ENCODE peak calls at places on chromosome 3, in seven cellular contexts. O is activated CD4-positive, alpha-beta T cell treated with anti-CD3 and anti-CD28 coated beads for 1 hour; X is upper lobe of right lung; N is H54; R is trophoblast cell; Y is GM18507; C is cardiac muscle cell. K is an unnamed sample.

GRCh38 chr3:159872374-159873109 is 116.1 kb upstream of the IL12A start:
- DNase-seq in O (no peak), X (no peak), N (peak), R (no peak), Y (no peak), C (no peak), K (no peak)

GRCh38 chr3:186382217-186382885 is 20.3 kb upstream of the DGKG start:
- DNase-seq in O (no peak), X (no peak), N (no peak), R (no peak), Y (no peak), C (no peak), K (no peak)

GRCh38 chr3:57128863-57129602 is 36.1 kb downstream of the IL17RD start:
- DNase-seq in O (no peak), X (no peak), N (no peak), R (no peak), Y (no peak), C (no peak), K (no peak)

GRCh38 chr3:195441971-195442572 is 748 bp downstream of the ACAP2 start:
- DNase-seq in O (peak), X (peak), N (peak), R (peak), Y (no peak), C (peak), K (no peak)

GRCh38 chr3:169722715-169723114 is 42.1 kb downstream of the TERC start:
- DNase-seq in O (no peak), X (no peak), N (no peak), R (no peak), Y (no peak), C (no peak), K (no peak)

GRCh38 chr3:111299070-111299672 is 227.6 kb downstream of the NECTIN3 start:
- DNase-seq in O (no peak), X (no peak), N (no peak), R (no peak), Y (no peak), C (no peak), K (no peak)

GRCh38 chr3:142274908-142275307 is 49.5 kb upstream of the GK5 start:
- DNase-seq in O (no peak), X (no peak), N (no peak), R (no peak), Y (no peak), C (no peak), K (no peak)

GRCh38 chr3:46693038-46693896 is at the start of gene ALS2CL:
- DNase-seq in O (peak), X (peak), N (peak), R (peak), Y (peak), C (peak), K (no peak)

GRCh38 chr3:193938613-193939012 is 197.3 kb upstream of the HES1 start:
- DNase-seq in O (no peak), X (no peak), N (no peak), R (no peak), Y (no peak), C (no peak), K (no peak)

GRCh38 chr3:142298626-142299025 is 73.2 kb upstream of the GK5 start:
- DNase-seq in O (no peak), X (no peak), N (no peak), R (peak), Y (no peak), C (no peak), K (no peak)

GRCh38 chr3:193851416-193851815 is 258.4 kb downstream of the OPA1 start:
- DNase-seq in O (no peak), X (no peak), N (no peak), R (peak), Y (no peak), C (no peak), K (no peak)

GRCh38 chr3:38149701-38150100 is 11.2 kb downstream of the MYD88 start:
- DNase-seq in O (no peak), X (no peak), N (no peak), R (no peak), Y (no peak), C (no peak), K (no peak)

GRCh38 chr3:14135581-14135980 is 10.7 kb downstream of the TMEM43 start:
- DNase-seq in O (no peak), X (no peak), N (no peak), R (no peak), Y (no peak), C (no peak), K (no peak)